ENCODE peak calls at places on chromosome 18, in five cellular contexts. One of them, this sample, is unnamed.

GRCh38 chr18:36397033-36397432 is 99.5 kb downstream of the FHOD3 start:
- DNase-seq in upper lobe of right lung: no peak
- DNase-seq in kidney: no peak
- DNase-seq in lower lobe of right lung: no peak
- DNase-seq in adrenal gland: no peak
- DNase-seq in this sample: no peak

GRCh38 chr18:2968559-2968958 is 44.4 kb downstream of the LPIN2 start:
- DNase-seq in upper lobe of right lung: no peak
- DNase-seq in kidney: no peak
- DNase-seq in lower lobe of right lung: peak; percentile 60
- DNase-seq in adrenal gland: no peak
- DNase-seq in this sample: no peak

GRCh38 chr18:48004577-48004976 is 74.1 kb upstream of the SMAD2 start:
- DNase-seq in upper lobe of right lung: no peak
- DNase-seq in kidney: no peak
- DNase-seq in lower lobe of right lung: no peak
- DNase-seq in adrenal gland: peak; percentile 47
- DNase-seq in this sample: no peak

GRCh38 chr18:36539674-36540073 is 242.2 kb downstream of the FHOD3 start:
- DNase-seq in upper lobe of right lung: no peak
- DNase-seq in kidney: no peak
- DNase-seq in lower lobe of right lung: no peak
- DNase-seq in adrenal gland: no peak
- DNase-seq in this sample: no peak

GRCh38 chr18:27363918-27364317 is 178.8 kb upstream of the CHST9 start:
- DNase-seq in upper lobe of right lung: no peak
- DNase-seq in kidney: no peak
- DNase-seq in lower lobe of right lung: no peak
- DNase-seq in adrenal gland: no peak
- DNase-seq in this sample: peak; percentile 14

GRCh38 chr18:22433960-22434359 is 16.2 kb upstream of the CTAGE1 start:
- DNase-seq in upper lobe of right lung: no peak
- DNase-seq in kidney: no peak
- DNase-seq in lower lobe of right lung: no peak
- DNase-seq in adrenal gland: no peak
- DNase-seq in this sample: no peak

GRCh38 chr18:74499633-74500032 is 3.5 kb downstream of the CNDP2 start:
- DNase-seq in upper lobe of right lung: peak; percentile 76
- DNase-seq in kidney: peak; percentile 91
- DNase-seq in lower lobe of right lung: peak; percentile 75
- DNase-seq in adrenal gland: peak; percentile 83
- DNase-seq in this sample: peak; percentile 53

GRCh38 chr18:28792404-28793103 is 615.6 kb upstream of the CDH2 start:
- DNase-seq in upper lobe of right lung: no peak
- DNase-seq in kidney: no peak
- DNase-seq in lower lobe of right lung: no peak
- DNase-seq in adrenal gland: no peak
- DNase-seq in this sample: no peak

GRCh38 chr18:63148449-63149199 is 170.9 kb downstream of the BCL2 start:
- DNase-seq in upper lobe of right lung: no peak
- DNase-seq in kidney: no peak
- DNase-seq in lower lobe of right lung: no peak
- DNase-seq in adrenal gland: no peak
- DNase-seq in this sample: no peak

GRCh38 chr18:21241224-21242131 is 554 bp upstream of the GREB1L start:
- DNase-seq in upper lobe of right lung: no peak
- DNase-seq in kidney: no peak
- DNase-seq in lower lobe of right lung: no peak
- DNase-seq in adrenal gland: no peak
- DNase-seq in this sample: no peak

GRCh38 chr18:30920757-30921156 is 121.8 kb downstream of the DSC3 start:
- DNase-seq in upper lobe of right lung: no peak
- DNase-seq in kidney: no peak
- DNase-seq in lower lobe of right lung: no peak
- DNase-seq in adrenal gland: no peak
- DNase-seq in this sample: no peak
- TF ChIP-seq CTCF in upper lobe of right lung: no peak
- TF ChIP-seq CTCF in kidney: no peak
- TF ChIP-seq CTCF in lower lobe of right lung: no peak
- TF ChIP-seq CTCF in adrenal gland: no peak
- TF ChIP-seq CTCF in this sample: no peak

DNA sequence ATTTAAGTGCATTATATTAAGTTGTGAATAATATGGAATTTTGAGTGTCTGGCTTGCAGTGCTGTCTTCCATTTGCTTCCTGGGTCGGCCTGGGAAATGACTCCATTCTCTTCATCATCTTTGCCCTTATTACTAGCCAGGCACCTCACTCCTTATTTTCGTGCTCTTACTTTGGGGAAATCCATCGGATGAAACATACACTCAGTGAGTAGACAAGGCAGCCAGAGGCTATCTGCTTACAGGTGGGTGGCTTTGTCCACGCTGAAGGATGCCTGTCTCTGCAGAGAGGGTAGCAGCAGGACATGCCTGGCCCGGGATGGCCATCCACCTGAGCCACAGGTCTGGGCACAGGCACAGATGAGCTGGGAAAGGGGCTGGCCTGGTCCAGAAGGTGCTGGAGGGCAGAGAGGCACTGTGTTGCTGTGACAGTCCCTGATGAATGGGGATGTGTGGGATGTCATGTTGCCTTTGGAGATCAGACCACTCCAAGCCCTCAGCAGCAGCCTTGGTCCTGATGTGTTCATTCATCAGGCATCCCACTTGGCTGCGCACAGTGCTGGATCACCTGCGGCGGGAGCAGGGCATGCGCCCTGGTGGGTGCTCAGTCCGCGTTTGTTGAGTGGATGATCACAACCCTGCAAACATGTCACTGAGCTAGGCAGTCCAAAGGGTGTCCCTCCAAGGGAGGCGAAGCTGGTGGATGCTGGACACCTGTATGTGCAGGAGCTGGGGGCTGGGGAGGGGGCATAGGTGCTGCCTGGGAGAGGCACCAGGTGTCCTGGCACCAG is 236.0 kb downstream of the LDLRAD4 start:
- DNase-seq in upper lobe of right lung: no peak
- DNase-seq in kidney: no peak
- DNase-seq in lower lobe of right lung: no peak
- DNase-seq in adrenal gland: peak; percentile 48
- DNase-seq in this sample: no peak
- H3K27ac ChIP-seq in upper lobe of right lung: no peak overlapping the region
- H3K27ac ChIP-seq in kidney: no peak overlapping the region
- H3K27ac ChIP-seq in lower lobe of right lung: no peak overlapping the region
- H3K27ac ChIP-seq in adrenal gland: no peak overlapping the region
- H3K27ac ChIP-seq in this sample: no peak overlapping the region

GRCh38 chr18:46321954-46322353 is 217.8 kb downstream of the HAUS1 start:
- DNase-seq in upper lobe of right lung: no peak
- DNase-seq in kidney: no peak
- DNase-seq in lower lobe of right lung: no peak
- DNase-seq in adrenal gland: no peak
- DNase-seq in this sample: peak; percentile 26

GRCh38 chr18:46319793-46320192 is 215.6 kb downstream of the HAUS1 start:
- DNase-seq in upper lobe of right lung: no peak
- DNase-seq in kidney: no peak
- DNase-seq in lower lobe of right lung: no peak
- DNase-seq in adrenal gland: no peak
- DNase-seq in this sample: no peak

GRCh38 chr18:46320928-46321855 is 217.0 kb downstream of the HAUS1 start:
- DNase-seq in upper lobe of right lung: no peak
- DNase-seq in kidney: no peak
- DNase-seq in lower lobe of right lung: no peak
- DNase-seq in adrenal gland: no peak
- DNase-seq in this sample: peak; percentile 37

GRCh38 chr18:46318356-46318755 is 214.2 kb downstream of the HAUS1 start:
- DNase-seq in upper lobe of right lung: no peak
- DNase-seq in kidney: no peak
- DNase-seq in lower lobe of right lung: no peak
- DNase-seq in adrenal gland: no peak
- DNase-seq in this sample: no peak

GRCh38 chr18:46320297-46320696 is 216.1 kb downstream of the HAUS1 start:
- DNase-seq in upper lobe of right lung: no peak
- DNase-seq in kidney: no peak
- DNase-seq in lower lobe of right lung: no peak
- DNase-seq in adrenal gland: no peak
- DNase-seq in this sample: no peak
- TF ChIP-seq CTCF in upper lobe of right lung: no peak
- TF ChIP-seq CTCF in kidney: no peak
- TF ChIP-seq CTCF in lower lobe of right lung: no peak
- TF ChIP-seq CTCF in adrenal gland: no peak
- TF ChIP-seq CTCF in this sample: no peak

DNA sequence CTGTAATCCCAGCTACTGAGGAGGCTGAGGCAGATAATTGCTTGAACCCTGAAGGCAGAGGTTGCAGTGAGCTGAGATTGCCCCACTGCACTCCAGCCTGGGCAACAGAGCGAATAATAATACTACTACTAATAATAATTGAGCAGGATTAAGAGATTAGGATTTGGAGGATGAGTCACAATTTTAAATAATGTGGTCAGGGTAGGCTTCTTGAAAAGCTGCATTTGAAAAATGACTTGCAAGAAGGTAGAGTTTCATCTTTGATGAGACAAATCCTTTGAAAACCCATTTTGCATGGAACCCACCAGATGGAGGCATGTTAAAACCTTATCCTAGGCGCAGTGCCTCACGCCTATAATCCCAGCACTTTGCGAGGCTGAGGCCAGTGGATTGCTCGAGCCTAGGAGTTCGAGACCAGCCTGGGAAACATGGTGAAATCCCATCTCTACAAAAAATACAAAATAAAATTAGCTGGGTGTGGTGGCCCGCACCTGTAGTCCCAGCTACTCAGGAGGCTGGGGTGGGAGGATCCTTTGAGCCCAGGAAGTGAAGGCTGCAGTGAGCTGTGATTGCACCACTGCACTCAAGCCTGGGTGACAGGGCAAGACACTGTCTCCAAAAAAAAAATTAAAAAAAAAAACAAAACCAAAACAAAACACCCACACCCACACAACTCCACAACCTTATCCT is 3.2 kb upstream of the ATP8B1 start:
- DNase-seq in upper lobe of right lung: no peak
- DNase-seq in kidney: no peak
- DNase-seq in lower lobe of right lung: no peak
- DNase-seq in adrenal gland: no peak
- DNase-seq in this sample: no peak
- H3K27ac ChIP-seq in upper lobe of right lung: no peak overlapping the region
- H3K27ac ChIP-seq in kidney: no peak overlapping the region
- H3K27ac ChIP-seq in lower lobe of right lung: no peak overlapping the region
- H3K27ac ChIP-seq in adrenal gland: peak overlapping the region; percentile 71
- H3K27ac ChIP-seq in this sample: peak overlapping the region; percentile 73

GRCh38 chr18:69916412-69916811 is 31.3 kb downstream of the CD226 start:
- DNase-seq in upper lobe of right lung: no peak
- DNase-seq in kidney: no peak
- DNase-seq in lower lobe of right lung: no peak
- DNase-seq in adrenal gland: no peak
- DNase-seq in this sample: peak; percentile 8
- TF ChIP-seq CTCF in upper lobe of right lung: no peak
- TF ChIP-seq CTCF in kidney: no peak
- TF ChIP-seq CTCF in lower lobe of right lung: no peak
- TF ChIP-seq CTCF in adrenal gland: no peak
- TF ChIP-seq CTCF in this sample: no peak

This sample was measured in RWPE1.